ENCODE peak calls at places on chromosome 5, in seven cellular contexts. One of them, this sample, is unnamed.

GRCh38 chr5:119501671-119502179 is 49.4 kb downstream of the HSD17B4 start:
- DNase-seq in germinal center: no peak
- DNase-seq in Calu3: no peak
- DNase-seq in fibroblast of mammary gland: no peak
- DNase-seq in activated T-cell treated with anti-CD3 and anti-CD28 coated beads, Interleukin-2, amount 50 U/mL, for 72 hours: no peak
- DNase-seq in stimulated activated CD4-positive, alpha-beta T cell treated with anti-CD3 and anti-CD28 coated beads, Interleukin-2, amount 100 ng/mL, for 24 hours: no peak
- DNase-seq in foreskin fibroblast: no peak
- DNase-seq in this sample: no peak

GRCh38 chr5:141488591-141489478 is at the start of gene PCDHGC5:
- DNase-seq in activated T-cell treated with anti-CD3 and anti-CD28 coated beads, Interleukin-2, amount 50 U/mL, for 72 hours: no peak
- DNase-seq in fibroblast of mammary gland: peak
- DNase-seq in stimulated activated CD4-positive, alpha-beta T cell treated with anti-CD3 and anti-CD28 coated beads, Interleukin-2, amount 100 ng/mL, for 24 hours: no peak
- DNase-seq in Calu3: no peak
- DNase-seq in foreskin fibroblast: peak
- DNase-seq in germinal center: no peak
- DNase-seq in this sample: peak

GRCh38 chr5:109866051-109866450 is 176.3 kb downstream of the MAN2A1 start:
- DNase-seq in fibroblast of mammary gland: peak
- DNase-seq in Calu3: no peak
- DNase-seq in germinal center: no peak
- DNase-seq in stimulated activated CD4-positive, alpha-beta T cell treated with anti-CD3 and anti-CD28 coated beads, Interleukin-2, amount 100 ng/mL, for 24 hours: no peak
- DNase-seq in foreskin fibroblast: no peak
- DNase-seq in activated T-cell treated with anti-CD3 and anti-CD28 coated beads, Interleukin-2, amount 50 U/mL, for 72 hours: no peak
- DNase-seq in this sample: peak

GRCh38 chr5:142319105-142319504 is 5.7 kb downstream of the SPRY4 start:
- DNase-seq in Calu3: no peak
- DNase-seq in foreskin fibroblast: no peak
- DNase-seq in stimulated activated CD4-positive, alpha-beta T cell treated with anti-CD3 and anti-CD28 coated beads, Interleukin-2, amount 100 ng/mL, for 24 hours: no peak
- DNase-seq in activated T-cell treated with anti-CD3 and anti-CD28 coated beads, Interleukin-2, amount 50 U/mL, for 72 hours: no peak
- DNase-seq in germinal center: no peak
- DNase-seq in fibroblast of mammary gland: peak
- DNase-seq in this sample: no peak

GRCh38 chr5:77157732-77158532 is 52.5 kb upstream of the PDE8B start:
- DNase-seq in activated T-cell treated with anti-CD3 and anti-CD28 coated beads, Interleukin-2, amount 50 U/mL, for 72 hours: no peak
- DNase-seq in foreskin fibroblast: no peak
- DNase-seq in Calu3: no peak
- DNase-seq in fibroblast of mammary gland: no peak
- DNase-seq in stimulated activated CD4-positive, alpha-beta T cell treated with anti-CD3 and anti-CD28 coated beads, Interleukin-2, amount 100 ng/mL, for 24 hours: no peak
- DNase-seq in germinal center: no peak
- DNase-seq in this sample: no peak

GRCh38 chr5:88033191-88033590 is 235.5 kb downstream of the TMEM161B start:
- DNase-seq in stimulated activated CD4-positive, alpha-beta T cell treated with anti-CD3 and anti-CD28 coated beads, Interleukin-2, amount 100 ng/mL, for 24 hours: no peak
- DNase-seq in foreskin fibroblast: no peak
- DNase-seq in activated T-cell treated with anti-CD3 and anti-CD28 coated beads, Interleukin-2, amount 50 U/mL, for 72 hours: no peak
- DNase-seq in germinal center: no peak
- DNase-seq in Calu3: no peak
- DNase-seq in fibroblast of mammary gland: no peak
- DNase-seq in this sample: no peak

GRCh38 chr5:53726121-53726520 is 165.7 kb downstream of the NDUFS4 start:
- DNase-seq in foreskin fibroblast: no peak
- DNase-seq in stimulated activated CD4-positive, alpha-beta T cell treated with anti-CD3 and anti-CD28 coated beads, Interleukin-2, amount 100 ng/mL, for 24 hours: no peak
- DNase-seq in fibroblast of mammary gland: no peak
- DNase-seq in germinal center: no peak
- DNase-seq in Calu3: no peak
- DNase-seq in activated T-cell treated with anti-CD3 and anti-CD28 coated beads, Interleukin-2, amount 50 U/mL, for 72 hours: no peak
- DNase-seq in this sample: no peak

GRCh38 chr5:175696139-175696854 is 38.4 kb downstream of the HRH2 start:
- DNase-seq in stimulated activated CD4-positive, alpha-beta T cell treated with anti-CD3 and anti-CD28 coated beads, Interleukin-2, amount 100 ng/mL, for 24 hours: peak
- DNase-seq in germinal center: peak
- DNase-seq in Calu3: peak
- DNase-seq in fibroblast of mammary gland: no peak
- DNase-seq in foreskin fibroblast: no peak
- DNase-seq in activated T-cell treated with anti-CD3 and anti-CD28 coated beads, Interleukin-2, amount 50 U/mL, for 72 hours: peak
- DNase-seq in this sample: no peak

GRCh38 chr5:78813906-78814518 is 165.4 kb upstream of the LHFPL2 start:
- DNase-seq in activated T-cell treated with anti-CD3 and anti-CD28 coated beads, Interleukin-2, amount 50 U/mL, for 72 hours: no peak
- DNase-seq in stimulated activated CD4-positive, alpha-beta T cell treated with anti-CD3 and anti-CD28 coated beads, Interleukin-2, amount 100 ng/mL, for 24 hours: no peak
- DNase-seq in germinal center: no peak
- DNase-seq in Calu3: no peak
- DNase-seq in fibroblast of mammary gland: no peak
- DNase-seq in foreskin fibroblast: no peak
- DNase-seq in this sample: no peak

This sample was measured in LHCN-M2.